ENCODE peak calls at places on chromosomes 7 and 10, in ten cellular contexts. N, H, M, K, T, B, Z, R, D and E are unnamed samples.

GRCh38 chr7:22194633-22195273 is 162.2 kb downstream of the RAPGEF5 start:
- DNase-seq in N (no peak), H (no peak), M (no peak), K (no peak), T (no peak), B (no peak), Z (no peak), R (no peak), D (no peak), E (no peak)

GRCh38 chr10:96017227-96017687 is 26.1 kb upstream of the CCNJ start:
- DNase-seq in N (peak), H (peak), M (peak), K (no peak), T (peak), B (peak), Z (peak), R (peak), D (peak), E (peak)

GRCh38 chr10:131461093-131461492 is 149.6 kb upstream of the TCERG1L start:
- DNase-seq in N (no peak), H (no peak), M (no peak), K (no peak), T (no peak), B (no peak), Z (no peak), R (no peak), D (no peak), E (no peak)

GRCh38 chr10:86715156-86715795 is 41.1 kb upstream of the BMPR1A start:
- DNase-seq in N (no peak), H (no peak), M (no peak), K (no peak), T (no peak), B (no peak), Z (no peak), R (no peak), D (no peak), E (no peak)

GRCh38 chr10:73364964-73365363 is 6.3 kb upstream of the CFAP70 start:
- DNase-seq in N (no peak), H (no peak), M (no peak), K (no peak), T (no peak), B (no peak), Z (no peak), R (no peak), D (no peak), E (no peak)

GRCh38 chr7:131302876-131303707 is 24.6 kb upstream of the MKLN1 start:
- DNase-seq in N (peak), H (no peak), M (peak), K (peak), T (peak), B (no peak), Z (peak), R (peak), D (no peak), E (no peak)

GRCh38 chr10:82826132-82826531 is 951.1 kb downstream of the NRG3 start:
- DNase-seq in N (peak), H (no peak), M (no peak), K (no peak), T (no peak), B (peak), Z (no peak), R (no peak), D (no peak), E (peak)

GRCh38 chr7:157881062-157881771 is 544.4 kb downstream of the DNAJB6 start:
- DNase-seq in N (no peak), H (no peak), M (no peak), K (no peak), T (no peak), B (no peak), Z (peak), R (no peak), D (no peak), E (no peak)

GRCh38 chr7:148620749-148621372 is 30.3 kb downstream of the C7orf33 start:
- DNase-seq in N (peak), H (no peak), M (no peak), K (no peak), T (no peak), B (no peak), Z (no peak), R (no peak), D (no peak), E (no peak)

GRCh38 chr7:81051811-81052413 is 133.1 kb upstream of the SEMA3C start:
- DNase-seq in N (no peak), H (no peak), M (no peak), K (no peak), T (no peak), B (no peak), Z (no peak), R (no peak), D (no peak), E (no peak)

GRCh38 chr10:47366056-47366631 is 17.9 kb downstream of the ZNF488 start:
- DNase-seq in N (no peak), H (no peak), M (no peak), K (no peak), T (no peak), B (no peak), Z (no peak), R (no peak), D (no peak), E (no peak)

GRCh38 chr7:95105627-95106026 is 198.2 kb downstream of the PPP1R9A start:
- DNase-seq in N (no peak), H (no peak), M (no peak), K (no peak), T (no peak), B (no peak), Z (no peak), R (no peak), D (no peak), E (no peak)

GRCh38 chr10:87546221-87546620 is 41.5 kb downstream of the MINPP1 start:
- DNase-seq in N (no peak), H (no peak), M (no peak), K (peak), T (no peak), B (no peak), Z (no peak), R (no peak), D (no peak), E (no peak)

GRCh38 chr10:22805304-22805703 is 90.9 kb upstream of the PIP4K2A start:
- DNase-seq in N (peak), H (no peak), M (peak), K (no peak), T (no peak), B (no peak), Z (peak), R (peak), D (no peak), E (no peak)